ENCODE peak calls at places on chromosomes 13 and 19, in seven cellular contexts. J is cardiac muscle cell, A is left lung, P is GM23338, D is transverse colon, E is prostate gland, I is pancreas. U is an unnamed sample.

GRCh38 chr13:110015253-110015652 is 228.9 kb upstream of the IRS2 start:
- DNase-seq in A (no peak), D (no peak), P (no peak), I (peak; percentile 74), E (peak; percentile 65), J (no peak), U (no peak)

GRCh38 chr19:41808663-41809566 is 12.5 kb downstream of the CEACAM3 start:
- DNase-seq in D (peak; percentile 30), J (no peak), E (no peak), P (no peak), A (peak; percentile 81), I (no peak), U (no peak)

GRCh38 chr13:51270606-51271005 is 48.4 kb downstream of the FAM124A start:
- DNase-seq in E (no peak), A (no peak), J (no peak), D (no peak), I (no peak), P (no peak), U (no peak)

GRCh38 chr13:95800455-95800854 is 123.5 kb downstream of the DNAJC3 start:
- DNase-seq in P (no peak), E (no peak), J (no peak), I (no peak), D (no peak), A (no peak), U (no peak)

GRCh38 chr13:114140131-114140908 is 7.9 kb upstream of the RASA3 start:
- DNase-seq in P (no peak), A (peak; percentile 48), D (peak; percentile 50), E (no peak), J (no peak), I (peak; percentile 48), U (peak; percentile 37)

GRCh38 chr13:45242070-45242469 is 41.2 kb upstream of the KCTD4 start:
- DNase-seq in J (peak; percentile 23), E (peak; percentile 9), A (no peak), D (peak; percentile 33), I (no peak), P (no peak), U (no peak)

GRCh38 chr19:12885749-12886706 is 973 bp downstream of the KLF1 start:
- DNase-seq in J (no peak), I (no peak), A (no peak), D (no peak), P (peak; percentile 72), E (no peak), U (no peak)

GRCh38 chr13:25902946-25903345 is 148.9 kb downstream of the SHISA2 start:
- DNase-seq in J (no peak), E (no peak), A (no peak), P (no peak), I (no peak), D (no peak), U (no peak)

GRCh38 chr19:55486043-55486970 is 1.3 kb downstream of the NAT14 start:
- DNase-seq in P (no peak), A (peak; percentile 79), J (no peak), E (no peak), I (peak; percentile 63), D (no peak), U (no peak)

GRCh38 chr19:29520390-29520789 is 5.4 kb upstream of the VSTM2B start:
- DNase-seq in A (no peak), D (no peak), I (peak; percentile 34), J (no peak), P (no peak), E (no peak), U (no peak)

GRCh38 chr19:56973713-56974553 is 133.4 kb upstream of the PEG3 start:
- DNase-seq in I (no peak), A (no peak), D (no peak), J (no peak), E (no peak), P (no peak), U (no peak)

GRCh38 chr13:50693755-50694154 is 149.7 kb downstream of the DLEU7 start:
- DNase-seq in E (no peak), D (no peak), P (peak; percentile 13), J (peak; percentile 86), A (peak; percentile 47), I (no peak), U (no peak)

GRCh38 chr19:5774921-5775320 is 9.6 kb downstream of the PRR22 start:
- DNase-seq in J (no peak), E (no peak), P (no peak), A (no peak), I (no peak), D (no peak), U (no peak)

GRCh38 chr13:81223784-81224501 is 883.0 kb upstream of the SPRY2 start:
- DNase-seq in D (no peak), I (no peak), J (no peak), P (no peak), E (no peak), A (no peak), U (no peak)

GRCh38 chr13:28401303-28402056 is 93.4 kb downstream of the FLT1 start:
- DNase-seq in A (no peak), J (no peak), I (no peak), E (no peak), P (no peak), D (no peak), U (no peak)

GRCh38 chr13:99843872-99844271 is 127.7 kb downstream of the ZIC5 start:
- DNase-seq in J (no peak), E (no peak), I (no peak), P (no peak), A (no peak), D (no peak), U (no peak)

GRCh38 chr13:50809133-50810090 is 34.1 kb downstream of the DLEU7 start:
- DNase-seq in A (no peak), I (no peak), P (no peak), D (no peak), J (no peak), E (peak; percentile 53), U (no peak)

GRCh38 chr13:93147293-93147645 is 79.3 kb upstream of the GPC6 start:
- DNase-seq in E (no peak), I (no peak), J (no peak), D (no peak), P (no peak), A (no peak), U (no peak)

GRCh38 chr19:35165200-35166058 is 10.9 kb downstream of the FXYD5 start:
- DNase-seq in P (no peak), A (no peak), D (no peak), I (no peak), J (no peak), E (no peak), U (no peak)

GRCh38 chr13:110560606-110561334 is 752 bp downstream of the RAB20 start:
- DNase-seq in D (peak; percentile 38), I (peak; percentile 69), P (peak; percentile 69), E (no peak), A (no peak), J (peak; percentile 69), U (no peak)

GRCh38 chr13:92719868-92720267 is 506.7 kb upstream of the GPC6 start:
- DNase-seq in D (no peak), E (no peak), J (peak; percentile 26), A (no peak), I (no peak), P (peak; percentile 77), U (no peak)

GRCh38 chr13:37089495-37089894 is 16.0 kb downstream of the CSNK1A1L start:
- DNase-seq in A (no peak), E (no peak), J (no peak), I (no peak), P (no peak), D (no peak), U (no peak)
- H3K27me3 ChIP-seq in A (no peaks in the 10 kb centered on the region), E (no peaks in the 10 kb centered on the region), J (no peaks in the 10 kb centered on the region), I (no peaks in the 10 kb centered on the region), P (no peaks in the 10 kb centered on the region), D (no peaks in the 10 kb centered on the region), U (no peaks in the 10 kb centered on the region)

GRCh38 chr19:8307400-8307964 is 676 bp downstream of the CD320 start:
- DNase-seq in I (no peak), P (peak; percentile 45), E (no peak), D (peak; percentile 24), A (peak; percentile 60), J (no peak), U (no peak)
- H3K27ac ChIP-seq in I (no peak overlapping the region), P (no peak overlapping the region), E (peak overlapping the region; percentile 1), D (peak overlapping the region; percentile 83), A (no peak overlapping the region), J (peak overlapping the region; percentile 89), U (peak overlapping the region; percentile 72)

DNA sequence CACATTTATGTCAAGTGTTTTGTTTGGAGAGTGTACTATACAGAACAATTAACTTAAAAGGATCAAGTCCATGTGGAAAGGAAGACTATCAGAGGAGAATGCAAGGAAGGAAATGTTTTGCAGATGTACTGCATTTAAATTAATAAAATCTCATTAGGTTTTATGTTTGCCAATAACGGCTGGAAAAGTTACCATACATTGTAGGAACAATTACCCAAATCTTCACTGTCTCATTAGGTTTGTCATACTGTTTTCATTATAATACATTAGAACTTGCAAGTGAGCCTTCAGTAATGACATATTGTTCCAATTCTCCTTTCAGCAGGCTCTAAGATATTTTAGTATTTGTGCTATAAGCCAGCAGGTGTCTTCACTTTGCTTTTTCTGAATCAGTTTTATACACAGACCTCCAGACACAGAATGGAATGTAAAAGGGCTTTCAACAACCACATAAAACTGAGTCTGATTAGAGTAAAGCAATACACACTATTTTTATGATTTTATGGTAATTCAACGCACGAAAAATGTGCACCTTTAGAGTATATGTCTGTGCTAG is 661.6 kb upstream of the KLHL1 start:
- DNase-seq in E (no peak), P (no peak), D (no peak), A (no peak), J (no peak), I (no peak), U (no peak)
- TF ChIP-seq CTCF in E (no peak), P (no peak), D (no peak), A (no peak), J (no peak), I (no peak), U (no peak)

GRCh38 chr19:46077815-46078167 is 37.0 kb upstream of the IGFL4 start:
- DNase-seq in P (no peak), E (no peak), J (no peak), D (no peak), A (no peak), I (no peak), U (no peak)

GRCh38 chr19:46069841-46070341 is 29.1 kb upstream of the IGFL4 start:
- DNase-seq in A (no peak), I (no peak), D (no peak), E (no peak), J (no peak), P (no peak), U (no peak)

GRCh38 chr19:46076951-46077814 is 36.4 kb upstream of the IGFL4 start:
- DNase-seq in P (peak; percentile 97), D (peak; percentile 57), A (no peak), J (peak; percentile 91), I (peak; percentile 68), E (peak; percentile 46), U (no peak)

GRCh38 chr19:46076031-46076880 is 35.5 kb upstream of the IGFL4 start:
- DNase-seq in D (no peak), A (no peak), E (no peak), J (no peak), P (peak; percentile 13), I (no peak), U (no peak)

DNA sequence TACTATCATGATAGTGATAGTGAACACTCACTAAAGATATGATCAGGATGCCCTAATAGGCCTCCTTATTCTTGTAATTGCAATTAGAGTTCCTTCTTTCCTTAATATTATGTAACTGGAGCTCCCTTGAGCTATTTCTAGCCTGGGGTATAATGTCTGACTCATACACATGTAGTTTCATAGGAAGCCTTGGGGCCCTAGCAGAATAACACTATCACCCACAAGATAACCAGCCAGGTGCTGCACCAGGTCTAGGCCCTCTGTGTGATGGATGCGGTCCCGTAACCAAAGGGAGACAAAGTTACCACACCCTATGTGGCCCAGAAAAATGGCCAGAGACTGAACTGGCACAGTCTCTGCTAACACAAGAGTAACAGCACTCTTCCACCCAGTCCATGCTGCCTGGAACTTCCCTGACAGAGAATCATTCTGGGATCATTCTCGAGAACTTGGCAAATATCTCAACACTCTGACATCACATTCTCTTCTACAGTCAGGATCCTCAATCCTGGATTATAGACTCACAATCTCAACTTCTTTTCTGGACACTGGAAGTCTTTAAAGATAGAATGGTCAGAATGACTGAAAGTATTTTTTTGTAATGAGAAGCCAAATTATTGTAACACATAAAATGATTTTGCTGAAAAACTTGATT is 32.6 kb upstream of the IGFL4 start:
- DNase-seq in A (no peak), J (no peak), E (no peak), D (no peak), P (no peak), I (no peak), U (no peak)
- H3K27me3 ChIP-seq in A (peaks cover 87% of the 10 kb centered on the region), J (peaks cover 87% of the 10 kb centered on the region), E (peaks cover 2% of the 10 kb centered on the region), D (peaks cover 48% of the 10 kb centered on the region), P (peaks cover 35% of the 10 kb centered on the region), I (peaks cover 28% of the 10 kb centered on the region), U (peaks cover 59% of the 10 kb centered on the region)